ENCODE peak calls at places on chromosomes 7 and 10, in nine cellular contexts. C, E, M, J, P, W, K, Q and Z are unnamed samples.

GRCh38 chr10:73914036-73914435 is 3.1 kb downstream of the PLAU start:
- DNase-seq in W (no peak), P (no peak), Q (no peak), J (no peak), C (no peak), K (no peak), M (no peak), E (no peak), Z (no peak)

GRCh38 chr7:49513939-49514338 is 259.5 kb upstream of the VWC2 start:
- DNase-seq in P (peak; percentile 8), W (no peak), C (no peak), E (no peak), Q (no peak), J (no peak), K (no peak), M (no peak), Z (no peak)

GRCh38 chr10:126634915-126635314 is 35.6 kb downstream of the C10orf90 start:
- DNase-seq in M (no peak), E (no peak), W (no peak), C (no peak), P (no peak), K (no peak), Q (no peak), J (no peak), Z (no peak)

GRCh38 chr7:105648561-105649401 is 67.5 kb upstream of the EFCAB10 start:
- DNase-seq in P (peak; percentile 46), Q (no peak), E (no peak), K (peak; percentile 87), C (peak; percentile 97), W (no peak), J (no peak), M (no peak), Z (peak; percentile 57)

GRCh38 chr7:28435732-28436378 is 23.5 kb downstream of the CREB5 start:
- DNase-seq in W (no peak), K (no peak), J (no peak), C (no peak), M (no peak), Q (no peak), P (no peak), E (no peak), Z (no peak)

GRCh38 chr7:85622059-85622458 is 435.2 kb upstream of the SEMA3D start:
- DNase-seq in Q (no peak), W (no peak), P (no peak), M (no peak), J (no peak), K (no peak), C (peak; percentile 5), E (no peak), Z (no peak)

GRCh38 chr7:98362517-98362916 is 38.4 kb downstream of the BAIAP2L1 start:
- DNase-seq in K (no peak), W (no peak), C (no peak), E (no peak), M (no peak), Q (no peak), P (peak; percentile 75), J (no peak), Z (no peak)

GRCh38 chr7:107043916-107044346 is 574 bp upstream of the PRKAR2B start:
- DNase-seq in K (no peak), P (no peak), Q (no peak), M (no peak), J (no peak), C (no peak), E (no peak), W (no peak), Z (no peak)

GRCh38 chr7:98836811-98837631 is 32.8 kb downstream of the TMEM130 start:
- DNase-seq in K (peak; percentile 67), C (peak; percentile 71), J (peak; percentile 35), Q (peak; percentile 57), M (no peak), E (no peak), P (peak; percentile 74), W (peak; percentile 17), Z (peak; percentile 83)

GRCh38 chr7:25656071-25656470 is 427.8 kb upstream of the NPVF start:
- DNase-seq in Q (no peak), C (no peak), E (no peak), P (no peak), J (no peak), K (no peak), M (no peak), W (no peak), Z (no peak)

GRCh38 chr7:92964156-92964555 is 127.8 kb upstream of the CDK6 start:
- DNase-seq in K (no peak), P (no peak), W (no peak), C (no peak), Q (no peak), E (no peak), M (no peak), J (no peak), Z (no peak)

GRCh38 chr10:76082956-76083355 is 651.5 kb downstream of the LRMDA start:
- DNase-seq in P (peak; percentile 100), E (no peak), C (no peak), W (no peak), M (no peak), J (no peak), K (no peak), Q (no peak), Z (peak; percentile 76)